ENCODE peak calls at places on chromosomes 11 and 22, in eight cellular contexts. L is adipocyte; C is psoas muscle; N is naive thymus-derived CD4-positive, alpha-beta T cell; S is aorta; Z is CD4-positive, alpha-beta T cell; T is right atrium auricular region; K is RWPE2. H is an unnamed sample.
A peak's percentile ranks its signal among the peaks of the same experiment; 100 is the strongest.

GRCh38 chr11:8652140-8652539 is 30.3 kb downstream of the TRIM66 start:
- DNase-seq in L (peak; percentile 74), K (no peak), T (no peak), S (no peak), N (no peak), Z (no peak), C (no peak), H (no peak)

GRCh38 chr11:46356911-46357482 is 9.7 kb downstream of the DGKZ start:
- DNase-seq in K (no peak), Z (no peak), C (peak; percentile 10), N (no peak), L (peak; percentile 56), T (no peak), S (no peak), H (no peak)

GRCh38 chr22:29427176-29427760 is 11.1 kb upstream of the RFPL1 start:
- DNase-seq in Z (no peak), L (peak; percentile 1), K (no peak), C (no peak), N (no peak), T (no peak), S (no peak), H (no peak)

GRCh38 chr11:76665921-76666351 is 4.6 kb downstream of the LRRC32 start:
- DNase-seq in K (no peak), C (no peak), Z (no peak), T (no peak), L (no peak), N (no peak), S (no peak), H (no peak)

GRCh38 chr11:122723576-122723975 is 68.1 kb downstream of the UBASH3B start:
- DNase-seq in Z (no peak), N (peak; percentile 42), S (no peak), K (no peak), C (no peak), L (peak; percentile 63), T (no peak), H (no peak)

GRCh38 chr11:45754261-45754709 is 50.7 kb upstream of the SLC35C1 start:
- DNase-seq in K (no peak), S (peak; percentile 68), Z (no peak), L (peak; percentile 14), T (no peak), N (no peak), C (no peak), H (no peak)

GRCh38 chr11:123469586-123469985 is 39.5 kb downstream of the GRAMD1B start:
- DNase-seq in T (no peak), S (no peak), C (no peak), K (no peak), N (no peak), Z (no peak), L (no peak), H (no peak)

GRCh38 chr11:57800444-57801184 is 39.0 kb downstream of the CTNND1 start:
- DNase-seq in N (no peak), K (no peak), T (no peak), Z (no peak), C (no peak), S (no peak), L (peak; percentile 86), H (no peak)

GRCh38 chr11:115214644-115215305 is 289.4 kb downstream of the CADM1 start:
- DNase-seq in N (no peak), T (no peak), S (no peak), L (no peak), Z (no peak), C (no peak), K (no peak), H (no peak)

GRCh38 chr11:62757846-62758788 is 3.3 kb upstream of the POLR2G start:
- DNase-seq in C (no peak), Z (no peak), S (no peak), K (no peak), T (no peak), N (no peak), L (no peak), H (no peak)

GRCh38 chr11:26632691-26633159 is 60.7 kb upstream of the MUC15 start:
- DNase-seq in N (no peak), T (no peak), S (no peak), Z (no peak), C (no peak), K (no peak), L (no peak), H (no peak)
- H3K9me3 ChIP-seq in N (no peaks in the 10 kb centered on the region), T (no peaks in the 10 kb centered on the region), S (peaks cover 1% of the 10 kb centered on the region), Z (no peaks in the 10 kb centered on the region), C (no peaks in the 10 kb centered on the region), K (no peaks in the 10 kb centered on the region), L (no peaks in the 10 kb centered on the region), H (no peaks in the 10 kb centered on the region)

DNA sequence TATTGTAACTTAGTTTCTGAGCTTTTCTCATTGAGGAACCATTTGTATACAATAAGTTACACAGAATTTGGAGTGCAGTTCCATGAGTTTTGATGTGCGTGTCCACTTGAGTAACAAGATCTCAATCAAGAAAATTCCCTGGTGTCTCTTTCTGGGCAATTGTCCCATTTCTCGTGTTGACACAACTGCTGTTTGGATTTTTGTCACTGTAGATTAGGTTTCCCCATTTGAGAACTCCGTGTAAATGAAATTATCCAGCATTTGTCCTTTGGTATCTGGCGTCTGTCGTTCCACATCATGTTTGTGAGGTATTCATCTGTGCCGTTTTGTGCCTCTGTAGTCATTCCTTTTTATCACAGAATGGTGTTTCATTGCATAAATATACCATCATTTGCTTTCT is 547.0 kb downstream of the TBC1D22A start:
- DNase-seq in S (no peak), T (no peak), K (no peak), N (no peak), L (no peak), C (no peak), Z (no peak), H (no peak)
- H3K9me3 ChIP-seq in S (no peaks in the 10 kb centered on the region), T (peaks cover 14% of the 10 kb centered on the region), K (peaks cover 4% of the 10 kb centered on the region), N (no peaks in the 10 kb centered on the region), L (peaks cover 15% of the 10 kb centered on the region), C (no peaks in the 10 kb centered on the region), Z (no peaks in the 10 kb centered on the region), H (no peaks in the 10 kb centered on the region)

DNA sequence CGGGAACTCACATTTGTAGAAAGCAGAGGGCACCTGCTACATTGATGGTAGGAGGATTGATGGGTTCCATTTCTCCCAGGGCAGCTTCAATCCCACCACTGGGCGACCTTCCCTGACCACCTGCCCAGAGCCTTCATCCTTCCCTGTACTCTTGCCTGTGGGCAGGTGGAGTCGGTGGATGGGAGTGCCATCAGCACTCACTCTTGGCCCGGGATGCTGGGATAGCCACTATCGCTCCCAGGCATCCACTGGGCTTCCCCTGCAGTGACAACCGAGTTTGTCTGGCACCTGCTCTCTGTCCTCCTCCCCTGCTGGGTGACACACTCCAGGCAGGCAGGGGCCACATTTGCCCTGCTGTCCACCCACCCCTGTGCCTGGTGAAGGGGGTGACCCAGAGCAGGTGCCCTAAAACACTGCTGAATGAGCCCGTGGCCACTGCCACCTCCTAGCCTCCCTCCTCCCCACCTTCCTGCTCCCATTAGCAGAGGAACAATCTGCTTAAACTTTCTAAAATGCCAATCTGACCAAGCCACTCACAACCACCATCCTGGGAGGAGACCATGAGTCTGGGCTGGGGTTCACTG is 604.7 kb downstream of the TBC1D22A start:
- DNase-seq in T (no peak), L (no peak), N (peak; percentile 3), S (no peak), K (no peak), C (no peak), Z (no peak), H (no peak)
- H3K9me3 ChIP-seq in T (peaks cover 12% of the 10 kb centered on the region), L (peaks cover 14% of the 10 kb centered on the region), N (no peaks in the 10 kb centered on the region), S (peaks cover 2% of the 10 kb centered on the region), K (no peaks in the 10 kb centered on the region), C (peaks cover under 1% of the 10 kb centered on the region), Z (no peaks in the 10 kb centered on the region), H (no peaks in the 10 kb centered on the region)

GRCh38 chr11:55342901-55343300 is at the start of gene OR4A16:
- DNase-seq in N (no peak), S (no peak), L (no peak), T (no peak), Z (no peak), K (no peak), C (no peak), H (no peak)

DNA sequence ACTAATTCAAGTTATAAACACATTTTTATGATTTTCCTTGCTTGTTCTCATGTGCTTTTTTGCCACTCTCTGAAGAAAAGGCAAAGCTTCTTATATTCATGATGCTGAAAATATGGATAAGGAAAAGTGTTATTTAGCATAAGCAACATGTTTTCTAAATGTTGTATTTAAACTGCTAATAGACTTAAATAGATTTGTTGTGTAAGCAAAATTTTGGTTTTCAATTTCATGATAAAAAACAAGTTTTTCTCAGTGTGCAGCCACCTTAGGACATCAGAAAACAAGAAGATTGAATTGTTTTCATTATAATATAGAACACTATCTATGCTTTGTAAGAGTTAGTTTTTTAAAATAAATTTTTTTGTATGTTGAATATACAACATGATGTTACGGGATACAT is 2.3 kb downstream of the OR4A16 start:
- DNase-seq in T (no peak), Z (no peak), L (no peak), K (no peak), N (no peak), C (no peak), S (no peak), H (no peak)
- H3K9me3 ChIP-seq in T (no peaks in the 10 kb centered on the region), Z (peaks cover 17% of the 10 kb centered on the region), L (no peaks in the 10 kb centered on the region), K (no peaks in the 10 kb centered on the region), N (peaks cover 4% of the 10 kb centered on the region), C (no peaks in the 10 kb centered on the region), S (no peaks in the 10 kb centered on the region), H (no peaks in the 10 kb centered on the region)

GRCh38 chr22:47498969-47499368 is 736.5 kb downstream of the TBC1D22A start:
- DNase-seq in T (no peak), N (no peak), L (no peak), S (no peak), K (no peak), Z (no peak), C (no peak), H (no peak)
- H3K9me3 ChIP-seq in T (peaks cover 35% of the 10 kb centered on the region), N (peaks cover 28% of the 10 kb centered on the region), L (peaks cover 25% of the 10 kb centered on the region), S (peaks cover 3% of the 10 kb centered on the region), K (peaks cover 2% of the 10 kb centered on the region), Z (peaks cover 23% of the 10 kb centered on the region), C (peaks cover 10% of the 10 kb centered on the region), H (no peaks in the 10 kb centered on the region)